ENCODE peak calls at places on chromosomes 5 and 9, in eight cellular contexts. M is activated T-helper 1 cell treated with anti-CD3 and anti-CD28 coated beads, Interleukin-12 subunit alpha, Interleukin-12 subunit beta, Interleukin-2, Interleukin-4 antibody, amounts not matched to agents 30 ng/mL and 10 ng/mL and 1 ng/mL, durations not matched to agents 14 hours and 24 hours and 36 hours; Q is glutamatergic neuron; O is EH; L is A549; F is NCI-H2029 treated with DMSO at 0.1 percent for 48 hours; U is ecto neural progenitor cell; D is frontal cortex. Y is an unnamed sample.

GRCh38 chr5:148998174-148998797 is 64.6 kb downstream of the SH3TC2 start:
- DNase-seq in M (no peak), Q (no peak), O (peak), L (peak), F (peak), U (no peak), D (peak), Y (no peak)

GRCh38 chr5:149636861-149637246 is 55.6 kb downstream of the ARHGEF37 start:
- DNase-seq in M (no peak), Q (peak), O (peak), L (peak), F (peak), U (peak), D (peak), Y (no peak)

GRCh38 chr5:172645271-172645670 is 4.2 kb downstream of the NEURL1B start:
- DNase-seq in M (no peak), Q (no peak), O (no peak), L (no peak), F (no peak), U (no peak), D (no peak), Y (no peak)

GRCh38 chr5:6525910-6526309 is 77.3 kb downstream of the UBE2QL1 start:
- DNase-seq in M (no peak), Q (peak), O (peak), L (peak), F (peak), U (peak), D (peak), Y (no peak)

GRCh38 chr9:109652112-109652511 is 127.9 kb upstream of the PALM2AKAP2 start:
- DNase-seq in M (no peak), Q (no peak), O (peak), L (no peak), F (no peak), U (no peak), D (no peak), Y (no peak)

GRCh38 chr9:5574998-5575397 is 53.9 kb upstream of the RIC1 start:
- DNase-seq in M (no peak), Q (no peak), O (no peak), L (no peak), F (no peak), U (no peak), D (no peak), Y (no peak)

GRCh38 chr5:132065351-132065937 is 5.0 kb downstream of the IL3 start:
- DNase-seq in M (peak), Q (peak), O (peak), L (peak), F (peak), U (peak), D (peak), Y (peak)

GRCh38 chr9:4573634-4574391 is 83.5 kb downstream of the SLC1A1 start:
- DNase-seq in M (no peak), Q (no peak), O (no peak), L (no peak), F (no peak), U (no peak), D (no peak), Y (no peak)

GRCh38 chr5:154966081-154966841 is 25.4 kb downstream of the MRPL22 start:
- DNase-seq in M (no peak), Q (no peak), O (no peak), L (no peak), F (no peak), U (no peak), D (peak), Y (no peak)

GRCh38 chr9:16192403-16193017 is 639.7 kb downstream of the CCDC171 start:
- DNase-seq in M (no peak), Q (no peak), O (peak), L (no peak), F (no peak), U (no peak), D (no peak), Y (no peak)

GRCh38 chr5:164319161-164319560 is 813.7 kb downstream of the MAT2B start:
- DNase-seq in M (no peak), Q (no peak), O (no peak), L (no peak), F (no peak), U (no peak), D (no peak), Y (no peak)

GRCh38 chr5:157556615-157557418 is 18.8 kb downstream of the ADAM19 start:
- DNase-seq in M (no peak), Q (no peak), O (no peak), L (no peak), F (no peak), U (no peak), D (no peak), Y (no peak)

GRCh38 chr9:38422555-38423245 is 1.6 kb downstream of the IGFBPL1 start:
- DNase-seq in M (no peak), Q (peak), O (no peak), L (no peak), F (no peak), U (no peak), D (no peak), Y (no peak)

GRCh38 chr5:76583163-76584047 is 39.8 kb downstream of the F2RL2 start:
- DNase-seq in M (no peak), Q (no peak), O (peak), L (no peak), F (no peak), U (no peak), D (no peak), Y (no peak)

GRCh38 chr5:10990626-10991025 is 229.6 kb upstream of the DAP start:
- DNase-seq in M (no peak), Q (no peak), O (no peak), L (no peak), F (no peak), U (no peak), D (no peak), Y (no peak)